ENCODE peak calls at places on chromosome 19, in eight cellular contexts. One of them, this sample, is unnamed.

GRCh38 chr19:48639483-48640375 is 2.5 kb upstream of the DBP start:
- DNase-seq in AG20443: no peak
- DNase-seq in iPS DF 19.7: no peak
- DNase-seq in T1000: no peak
- DNase-seq in stimulated activated CD4-positive, alpha-beta T cell treated with anti-CD3 and anti-CD28 coated beads, Interleukin-1b, Interleukin-23, amount 100 ng/mL, for 48 hours: no peak
- DNase-seq in HEK293T: no peak
- DNase-seq in endodermal cell: peak
- DNase-seq in activated naive CD4-positive, alpha-beta T cell treated with anti-CD3 and anti-CD28 coated beads for 36 hours: no peak
- DNase-seq in this sample: no peak

GRCh38 chr19:35260694-35261304 is 8.0 kb upstream of the USF2 start:
- DNase-seq in stimulated activated CD4-positive, alpha-beta T cell treated with anti-CD3 and anti-CD28 coated beads, Interleukin-1b, Interleukin-23, amount 100 ng/mL, for 48 hours: no peak
- DNase-seq in T1000: no peak
- DNase-seq in iPS DF 19.7: no peak
- DNase-seq in HEK293T: no peak
- DNase-seq in AG20443: peak
- DNase-seq in activated naive CD4-positive, alpha-beta T cell treated with anti-CD3 and anti-CD28 coated beads for 36 hours: peak
- DNase-seq in endodermal cell: peak
- DNase-seq in this sample: no peak

GRCh38 chr19:30023330-30023729 is 81.3 kb downstream of the URI1 start:
- DNase-seq in AG20443: no peak
- DNase-seq in activated naive CD4-positive, alpha-beta T cell treated with anti-CD3 and anti-CD28 coated beads for 36 hours: no peak
- DNase-seq in T1000: no peak
- DNase-seq in iPS DF 19.7: no peak
- DNase-seq in stimulated activated CD4-positive, alpha-beta T cell treated with anti-CD3 and anti-CD28 coated beads, Interleukin-1b, Interleukin-23, amount 100 ng/mL, for 48 hours: no peak
- DNase-seq in HEK293T: no peak
- DNase-seq in endodermal cell: no peak
- DNase-seq in this sample: no peak

GRCh38 chr19:2561895-2562294 is 86.0 kb downstream of the GADD45B start:
- DNase-seq in stimulated activated CD4-positive, alpha-beta T cell treated with anti-CD3 and anti-CD28 coated beads, Interleukin-1b, Interleukin-23, amount 100 ng/mL, for 48 hours: peak
- DNase-seq in endodermal cell: peak
- DNase-seq in AG20443: no peak
- DNase-seq in iPS DF 19.7: no peak
- DNase-seq in HEK293T: no peak
- DNase-seq in activated naive CD4-positive, alpha-beta T cell treated with anti-CD3 and anti-CD28 coated beads for 36 hours: peak
- DNase-seq in T1000: no peak
- DNase-seq in this sample: no peak

GRCh38 chr19:4206818-4207484 is 22.4 kb upstream of the EBI3 start:
- DNase-seq in T1000: no peak
- DNase-seq in stimulated activated CD4-positive, alpha-beta T cell treated with anti-CD3 and anti-CD28 coated beads, Interleukin-1b, Interleukin-23, amount 100 ng/mL, for 48 hours: no peak
- DNase-seq in iPS DF 19.7: no peak
- DNase-seq in endodermal cell: no peak
- DNase-seq in activated naive CD4-positive, alpha-beta T cell treated with anti-CD3 and anti-CD28 coated beads for 36 hours: no peak
- DNase-seq in HEK293T: no peak
- DNase-seq in AG20443: peak
- DNase-seq in this sample: no peak

GRCh38 chr19:15315101-15315500 is 17.2 kb downstream of the BRD4 start:
- DNase-seq in AG20443: no peak
- DNase-seq in HEK293T: no peak
- DNase-seq in endodermal cell: no peak
- DNase-seq in T1000: no peak
- DNase-seq in activated naive CD4-positive, alpha-beta T cell treated with anti-CD3 and anti-CD28 coated beads for 36 hours: no peak
- DNase-seq in stimulated activated CD4-positive, alpha-beta T cell treated with anti-CD3 and anti-CD28 coated beads, Interleukin-1b, Interleukin-23, amount 100 ng/mL, for 48 hours: no peak
- DNase-seq in iPS DF 19.7: no peak
- DNase-seq in this sample: no peak

GRCh38 chr19:11699931-11700794 is 38.6 kb downstream of the ZNF823 start:
- DNase-seq in AG20443: peak
- DNase-seq in iPS DF 19.7: no peak
- DNase-seq in endodermal cell: peak
- DNase-seq in T1000: no peak
- DNase-seq in activated naive CD4-positive, alpha-beta T cell treated with anti-CD3 and anti-CD28 coated beads for 36 hours: peak
- DNase-seq in stimulated activated CD4-positive, alpha-beta T cell treated with anti-CD3 and anti-CD28 coated beads, Interleukin-1b, Interleukin-23, amount 100 ng/mL, for 48 hours: no peak
- DNase-seq in HEK293T: peak
- DNase-seq in this sample: peak

GRCh38 chr19:42487025-42487797 is 41.1 kb downstream of the CEACAM1 start:
- DNase-seq in T1000: no peak
- DNase-seq in iPS DF 19.7: no peak
- DNase-seq in stimulated activated CD4-positive, alpha-beta T cell treated with anti-CD3 and anti-CD28 coated beads, Interleukin-1b, Interleukin-23, amount 100 ng/mL, for 48 hours: peak
- DNase-seq in AG20443: no peak
- DNase-seq in activated naive CD4-positive, alpha-beta T cell treated with anti-CD3 and anti-CD28 coated beads for 36 hours: no peak
- DNase-seq in HEK293T: no peak
- DNase-seq in endodermal cell: peak
- DNase-seq in this sample: no peak

GRCh38 chr19:6443986-6444385 is 10.4 kb upstream of the SLC25A41 start:
- DNase-seq in AG20443: no peak
- DNase-seq in iPS DF 19.7: no peak
- DNase-seq in endodermal cell: no peak
- DNase-seq in activated naive CD4-positive, alpha-beta T cell treated with anti-CD3 and anti-CD28 coated beads for 36 hours: no peak
- DNase-seq in T1000: no peak
- DNase-seq in HEK293T: no peak
- DNase-seq in stimulated activated CD4-positive, alpha-beta T cell treated with anti-CD3 and anti-CD28 coated beads, Interleukin-1b, Interleukin-23, amount 100 ng/mL, for 48 hours: no peak
- DNase-seq in this sample: no peak

GRCh38 chr19:12825259-12826131 is 8.9 kb downstream of the RTBDN start:
- DNase-seq in stimulated activated CD4-positive, alpha-beta T cell treated with anti-CD3 and anti-CD28 coated beads, Interleukin-1b, Interleukin-23, amount 100 ng/mL, for 48 hours: no peak
- DNase-seq in HEK293T: peak
- DNase-seq in iPS DF 19.7: no peak
- DNase-seq in endodermal cell: peak
- DNase-seq in T1000: no peak
- DNase-seq in activated naive CD4-positive, alpha-beta T cell treated with anti-CD3 and anti-CD28 coated beads for 36 hours: peak
- DNase-seq in AG20443: peak
- DNase-seq in this sample: no peak

GRCh38 chr19:29092712-29093552 is 120.0 kb downstream of the UQCRFS1 start:
- DNase-seq in activated naive CD4-positive, alpha-beta T cell treated with anti-CD3 and anti-CD28 coated beads for 36 hours: no peak
- DNase-seq in endodermal cell: no peak
- DNase-seq in stimulated activated CD4-positive, alpha-beta T cell treated with anti-CD3 and anti-CD28 coated beads, Interleukin-1b, Interleukin-23, amount 100 ng/mL, for 48 hours: no peak
- DNase-seq in T1000: no peak
- DNase-seq in HEK293T: no peak
- DNase-seq in iPS DF 19.7: no peak
- DNase-seq in AG20443: no peak
- DNase-seq in this sample: no peak

GRCh38 chr19:55686311-55687050 is 11.5 kb downstream of the EPN1 start:
- DNase-seq in T1000: no peak
- DNase-seq in HEK293T: no peak
- DNase-seq in activated naive CD4-positive, alpha-beta T cell treated with anti-CD3 and anti-CD28 coated beads for 36 hours: no peak
- DNase-seq in iPS DF 19.7: no peak
- DNase-seq in AG20443: no peak
- DNase-seq in endodermal cell: no peak
- DNase-seq in stimulated activated CD4-positive, alpha-beta T cell treated with anti-CD3 and anti-CD28 coated beads, Interleukin-1b, Interleukin-23, amount 100 ng/mL, for 48 hours: no peak
- DNase-seq in this sample: no peak

GRCh38 chr19:49425922-49426592 is 869 bp downstream of the GFY start:
- DNase-seq in stimulated activated CD4-positive, alpha-beta T cell treated with anti-CD3 and anti-CD28 coated beads, Interleukin-1b, Interleukin-23, amount 100 ng/mL, for 48 hours: peak
- DNase-seq in T1000: no peak
- DNase-seq in AG20443: no peak
- DNase-seq in activated naive CD4-positive, alpha-beta T cell treated with anti-CD3 and anti-CD28 coated beads for 36 hours: peak
- DNase-seq in endodermal cell: peak
- DNase-seq in iPS DF 19.7: no peak
- DNase-seq in HEK293T: peak
- DNase-seq in this sample: peak

GRCh38 chr19:49295208-49295880 is 29.6 kb downstream of the SLC6A16 start:
- DNase-seq in AG20443: no peak
- DNase-seq in iPS DF 19.7: no peak
- DNase-seq in HEK293T: no peak
- DNase-seq in T1000: no peak
- DNase-seq in endodermal cell: no peak
- DNase-seq in stimulated activated CD4-positive, alpha-beta T cell treated with anti-CD3 and anti-CD28 coated beads, Interleukin-1b, Interleukin-23, amount 100 ng/mL, for 48 hours: no peak
- DNase-seq in activated naive CD4-positive, alpha-beta T cell treated with anti-CD3 and anti-CD28 coated beads for 36 hours: no peak
- DNase-seq in this sample: no peak

GRCh38 chr19:48818234-48818823 is 7.5 kb upstream of the BCAT2 start:
- DNase-seq in HEK293T: no peak
- DNase-seq in endodermal cell: no peak
- DNase-seq in iPS DF 19.7: no peak
- DNase-seq in activated naive CD4-positive, alpha-beta T cell treated with anti-CD3 and anti-CD28 coated beads for 36 hours: no peak
- DNase-seq in AG20443: no peak
- DNase-seq in T1000: no peak
- DNase-seq in stimulated activated CD4-positive, alpha-beta T cell treated with anti-CD3 and anti-CD28 coated beads, Interleukin-1b, Interleukin-23, amount 100 ng/mL, for 48 hours: no peak
- DNase-seq in this sample: no peak

GRCh38 chr19:49591731-49592485 is 926 bp downstream of the PRR12 start:
- DNase-seq in iPS DF 19.7: no peak
- DNase-seq in endodermal cell: peak
- DNase-seq in HEK293T: peak
- DNase-seq in AG20443: peak
- DNase-seq in stimulated activated CD4-positive, alpha-beta T cell treated with anti-CD3 and anti-CD28 coated beads, Interleukin-1b, Interleukin-23, amount 100 ng/mL, for 48 hours: peak
- DNase-seq in activated naive CD4-positive, alpha-beta T cell treated with anti-CD3 and anti-CD28 coated beads for 36 hours: peak
- DNase-seq in T1000: peak
- DNase-seq in this sample: peak

GRCh38 chr19:4640247-4641000 is 1.1 kb downstream of the TNFAIP8L1 start:
- DNase-seq in stimulated activated CD4-positive, alpha-beta T cell treated with anti-CD3 and anti-CD28 coated beads, Interleukin-1b, Interleukin-23, amount 100 ng/mL, for 48 hours: no peak
- DNase-seq in endodermal cell: peak
- DNase-seq in iPS DF 19.7: no peak
- DNase-seq in T1000: no peak
- DNase-seq in activated naive CD4-positive, alpha-beta T cell treated with anti-CD3 and anti-CD28 coated beads for 36 hours: no peak
- DNase-seq in HEK293T: no peak
- DNase-seq in AG20443: no peak
- DNase-seq in this sample: no peak